ENCODE peak calls at places on chromosomes 3 and 15, in nine cellular contexts. One of them, this sample, is unnamed.

GRCh38 chr3:131795382-131796085 is 239.3 kb downstream of the CPNE4 start:
- DNase-seq in lung: peak
- DNase-seq in HL-60: peak
- DNase-seq in NCI-H1436: peak
- DNase-seq in IMR-90: no peak
- DNase-seq in activated CD8-positive, alpha-beta memory T cell treated with anti-CD3 and anti-CD28 coated beads for 24 hours: no peak
- DNase-seq in left ventricle myocardium inferior: no peak
- DNase-seq in naive thymus-derived CD8-positive, alpha-beta T cell: no peak
- DNase-seq in brain microvascular endothelial cell: peak
- DNase-seq in this sample: no peak

GRCh38 chr3:18295171-18295920 is 129.8 kb downstream of the SATB1 start:
- DNase-seq in lung: peak
- DNase-seq in HL-60: peak
- DNase-seq in NCI-H1436: no peak
- DNase-seq in IMR-90: peak
- DNase-seq in activated CD8-positive, alpha-beta memory T cell treated with anti-CD3 and anti-CD28 coated beads for 24 hours: no peak
- DNase-seq in left ventricle myocardium inferior: peak
- DNase-seq in naive thymus-derived CD8-positive, alpha-beta T cell: no peak
- DNase-seq in brain microvascular endothelial cell: peak
- DNase-seq in this sample: no peak

GRCh38 chr3:71689305-71689704 is 35.9 kb downstream of the EIF4E3 start:
- DNase-seq in lung: no peak
- DNase-seq in HL-60: no peak
- DNase-seq in NCI-H1436: no peak
- DNase-seq in IMR-90: no peak
- DNase-seq in activated CD8-positive, alpha-beta memory T cell treated with anti-CD3 and anti-CD28 coated beads for 24 hours: no peak
- DNase-seq in left ventricle myocardium inferior: no peak
- DNase-seq in naive thymus-derived CD8-positive, alpha-beta T cell: no peak
- DNase-seq in brain microvascular endothelial cell: no peak
- DNase-seq in this sample: no peak

GRCh38 chr3:184524981-184525336 is 36.6 kb upstream of the EPHB3 start:
- DNase-seq in lung: no peak
- DNase-seq in HL-60: no peak
- DNase-seq in NCI-H1436: no peak
- DNase-seq in IMR-90: no peak
- DNase-seq in activated CD8-positive, alpha-beta memory T cell treated with anti-CD3 and anti-CD28 coated beads for 24 hours: no peak
- DNase-seq in left ventricle myocardium inferior: no peak
- DNase-seq in naive thymus-derived CD8-positive, alpha-beta T cell: no peak
- DNase-seq in brain microvascular endothelial cell: no peak
- DNase-seq in this sample: no peak

GRCh38 chr15:71349336-71349735 is 234.1 kb downstream of the THSD4 start:
- DNase-seq in lung: no peak
- DNase-seq in HL-60: no peak
- DNase-seq in NCI-H1436: no peak
- DNase-seq in IMR-90: no peak
- DNase-seq in activated CD8-positive, alpha-beta memory T cell treated with anti-CD3 and anti-CD28 coated beads for 24 hours: no peak
- DNase-seq in left ventricle myocardium inferior: no peak
- DNase-seq in naive thymus-derived CD8-positive, alpha-beta T cell: no peak
- DNase-seq in brain microvascular endothelial cell: no peak
- DNase-seq in this sample: no peak

GRCh38 chr15:66611257-66612053 is 45.7 kb upstream of the LCTL start:
- DNase-seq in lung: no peak
- DNase-seq in HL-60: no peak
- DNase-seq in NCI-H1436: no peak
- DNase-seq in IMR-90: no peak
- DNase-seq in activated CD8-positive, alpha-beta memory T cell treated with anti-CD3 and anti-CD28 coated beads for 24 hours: no peak
- DNase-seq in left ventricle myocardium inferior: no peak
- DNase-seq in naive thymus-derived CD8-positive, alpha-beta T cell: no peak
- DNase-seq in brain microvascular endothelial cell: no peak
- DNase-seq in this sample: no peak

GRCh38 chr3:161332792-161333191 is 38.5 kb downstream of the SPTSSB start:
- DNase-seq in lung: no peak
- DNase-seq in HL-60: no peak
- DNase-seq in NCI-H1436: no peak
- DNase-seq in IMR-90: no peak
- DNase-seq in activated CD8-positive, alpha-beta memory T cell treated with anti-CD3 and anti-CD28 coated beads for 24 hours: no peak
- DNase-seq in left ventricle myocardium inferior: no peak
- DNase-seq in naive thymus-derived CD8-positive, alpha-beta T cell: no peak
- DNase-seq in brain microvascular endothelial cell: no peak
- DNase-seq in this sample: no peak

GRCh38 chr15:73957276-73957675 is 31.0 kb downstream of the LOXL1 start:
- DNase-seq in lung: no peak
- DNase-seq in HL-60: no peak
- DNase-seq in NCI-H1436: no peak
- DNase-seq in IMR-90: no peak
- DNase-seq in activated CD8-positive, alpha-beta memory T cell treated with anti-CD3 and anti-CD28 coated beads for 24 hours: no peak
- DNase-seq in left ventricle myocardium inferior: no peak
- DNase-seq in naive thymus-derived CD8-positive, alpha-beta T cell: no peak
- DNase-seq in brain microvascular endothelial cell: no peak
- DNase-seq in this sample: no peak

GRCh38 chr15:98668566-98669308 is 20.4 kb downstream of the IGF1R start:
- DNase-seq in lung: no peak
- DNase-seq in HL-60: no peak
- DNase-seq in NCI-H1436: no peak
- DNase-seq in IMR-90: peak
- DNase-seq in activated CD8-positive, alpha-beta memory T cell treated with anti-CD3 and anti-CD28 coated beads for 24 hours: peak
- DNase-seq in left ventricle myocardium inferior: no peak
- DNase-seq in naive thymus-derived CD8-positive, alpha-beta T cell: no peak
- DNase-seq in brain microvascular endothelial cell: peak
- DNase-seq in this sample: no peak

GRCh38 chr15:64877435-64877834 is 34.3 kb upstream of the ANKDD1A start:
- DNase-seq in lung: peak
- DNase-seq in HL-60: peak
- DNase-seq in NCI-H1436: no peak
- DNase-seq in IMR-90: no peak
- DNase-seq in activated CD8-positive, alpha-beta memory T cell treated with anti-CD3 and anti-CD28 coated beads for 24 hours: no peak
- DNase-seq in left ventricle myocardium inferior: peak
- DNase-seq in naive thymus-derived CD8-positive, alpha-beta T cell: no peak
- DNase-seq in brain microvascular endothelial cell: no peak
- DNase-seq in this sample: peak

GRCh38 chr3:9384141-9384828 is 13.1 kb upstream of the SETD5 start:
- DNase-seq in lung: no peak
- DNase-seq in HL-60: no peak
- DNase-seq in NCI-H1436: no peak
- DNase-seq in IMR-90: peak
- DNase-seq in activated CD8-positive, alpha-beta memory T cell treated with anti-CD3 and anti-CD28 coated beads for 24 hours: no peak
- DNase-seq in left ventricle myocardium inferior: no peak
- DNase-seq in naive thymus-derived CD8-positive, alpha-beta T cell: no peak
- DNase-seq in brain microvascular endothelial cell: no peak
- DNase-seq in this sample: no peak

GRCh38 chr3:141303481-141304223 is 64.7 kb upstream of the ZBTB38 start:
- DNase-seq in lung: peak
- DNase-seq in HL-60: peak
- DNase-seq in NCI-H1436: peak
- DNase-seq in IMR-90: peak
- DNase-seq in activated CD8-positive, alpha-beta memory T cell treated with anti-CD3 and anti-CD28 coated beads for 24 hours: no peak
- DNase-seq in left ventricle myocardium inferior: no peak
- DNase-seq in naive thymus-derived CD8-positive, alpha-beta T cell: peak
- DNase-seq in brain microvascular endothelial cell: peak
- DNase-seq in this sample: peak

GRCh38 chr15:84645496-84645895 is 8.6 kb downstream of the WDR73 start:
- DNase-seq in lung: no peak
- DNase-seq in HL-60: no peak
- DNase-seq in NCI-H1436: no peak
- DNase-seq in IMR-90: no peak
- DNase-seq in activated CD8-positive, alpha-beta memory T cell treated with anti-CD3 and anti-CD28 coated beads for 24 hours: no peak
- DNase-seq in left ventricle myocardium inferior: no peak
- DNase-seq in naive thymus-derived CD8-positive, alpha-beta T cell: no peak
- DNase-seq in brain microvascular endothelial cell: no peak
- DNase-seq in this sample: no peak

GRCh38 chr15:33985287-33985686 is 17.0 kb downstream of the CHRM5 start:
- DNase-seq in lung: no peak
- DNase-seq in HL-60: no peak
- DNase-seq in NCI-H1436: no peak
- DNase-seq in IMR-90: peak
- DNase-seq in activated CD8-positive, alpha-beta memory T cell treated with anti-CD3 and anti-CD28 coated beads for 24 hours: no peak
- DNase-seq in left ventricle myocardium inferior: no peak
- DNase-seq in naive thymus-derived CD8-positive, alpha-beta T cell: no peak
- DNase-seq in brain microvascular endothelial cell: peak
- DNase-seq in this sample: no peak

GRCh38 chr3:30428251-30428650 is 178.2 kb upstream of the TGFBR2 start:
- DNase-seq in lung: no peak
- DNase-seq in HL-60: no peak
- DNase-seq in NCI-H1436: no peak
- DNase-seq in IMR-90: peak
- DNase-seq in activated CD8-positive, alpha-beta memory T cell treated with anti-CD3 and anti-CD28 coated beads for 24 hours: no peak
- DNase-seq in left ventricle myocardium inferior: no peak
- DNase-seq in naive thymus-derived CD8-positive, alpha-beta T cell: no peak
- DNase-seq in brain microvascular endothelial cell: peak
- DNase-seq in this sample: no peak

GRCh38 chr15:68783226-68784054 is 37.3 kb downstream of the ANP32A start:
- DNase-seq in lung: no peak
- DNase-seq in HL-60: peak
- DNase-seq in NCI-H1436: peak
- DNase-seq in IMR-90: no peak
- DNase-seq in activated CD8-positive, alpha-beta memory T cell treated with anti-CD3 and anti-CD28 coated beads for 24 hours: peak
- DNase-seq in left ventricle myocardium inferior: no peak
- DNase-seq in naive thymus-derived CD8-positive, alpha-beta T cell: peak
- DNase-seq in brain microvascular endothelial cell: no peak
- DNase-seq in this sample: no peak

GRCh38 chr3:141646760-141647561 is 91.1 kb upstream of the RNF7 start:
- DNase-seq in lung: peak
- DNase-seq in HL-60: peak
- DNase-seq in NCI-H1436: peak
- DNase-seq in IMR-90: peak
- DNase-seq in activated CD8-positive, alpha-beta memory T cell treated with anti-CD3 and anti-CD28 coated beads for 24 hours: no peak
- DNase-seq in left ventricle myocardium inferior: no peak
- DNase-seq in naive thymus-derived CD8-positive, alpha-beta T cell: no peak
- DNase-seq in brain microvascular endothelial cell: peak
- DNase-seq in this sample: no peak

GRCh38 chr3:120429921-120430361 is 20.9 kb downstream of the FSTL1 start:
- DNase-seq in lung: no peak
- DNase-seq in HL-60: no peak
- DNase-seq in NCI-H1436: no peak
- DNase-seq in IMR-90: peak
- DNase-seq in activated CD8-positive, alpha-beta memory T cell treated with anti-CD3 and anti-CD28 coated beads for 24 hours: no peak
- DNase-seq in left ventricle myocardium inferior: no peak
- DNase-seq in naive thymus-derived CD8-positive, alpha-beta T cell: no peak
- DNase-seq in brain microvascular endothelial cell: peak
- DNase-seq in this sample: no peak

GRCh38 chr3:48403533-48404439 is 26.1 kb downstream of the PLXNB1 start:
- DNase-seq in lung: no peak
- DNase-seq in HL-60: no peak
- DNase-seq in NCI-H1436: no peak
- DNase-seq in IMR-90: no peak
- DNase-seq in activated CD8-positive, alpha-beta memory T cell treated with anti-CD3 and anti-CD28 coated beads for 24 hours: peak
- DNase-seq in left ventricle myocardium inferior: no peak
- DNase-seq in naive thymus-derived CD8-positive, alpha-beta T cell: no peak
- DNase-seq in brain microvascular endothelial cell: no peak
- DNase-seq in this sample: peak

GRCh38 chr3:42747581-42747980 is 25.5 kb downstream of the CCDC13 start:
- DNase-seq in lung: no peak
- DNase-seq in HL-60: no peak
- DNase-seq in NCI-H1436: no peak
- DNase-seq in IMR-90: no peak
- DNase-seq in activated CD8-positive, alpha-beta memory T cell treated with anti-CD3 and anti-CD28 coated beads for 24 hours: peak
- DNase-seq in left ventricle myocardium inferior: no peak
- DNase-seq in naive thymus-derived CD8-positive, alpha-beta T cell: no peak
- DNase-seq in brain microvascular endothelial cell: no peak
- DNase-seq in this sample: no peak

GRCh38 chr15:40125950-40126349 is 17.3 kb upstream of the BMF start:
- DNase-seq in lung: no peak
- DNase-seq in HL-60: no peak
- DNase-seq in NCI-H1436: no peak
- DNase-seq in IMR-90: no peak
- DNase-seq in activated CD8-positive, alpha-beta memory T cell treated with anti-CD3 and anti-CD28 coated beads for 24 hours: no peak
- DNase-seq in left ventricle myocardium inferior: no peak
- DNase-seq in naive thymus-derived CD8-positive, alpha-beta T cell: no peak
- DNase-seq in brain microvascular endothelial cell: no peak
- DNase-seq in this sample: no peak

GRCh38 chr3:125236331-125236903 is 23.9 kb upstream of the SLC12A8 start:
- DNase-seq in lung: no peak
- DNase-seq in HL-60: no peak
- DNase-seq in NCI-H1436: no peak
- DNase-seq in IMR-90: no peak
- DNase-seq in activated CD8-positive, alpha-beta memory T cell treated with anti-CD3 and anti-CD28 coated beads for 24 hours: no peak
- DNase-seq in left ventricle myocardium inferior: no peak
- DNase-seq in naive thymus-derived CD8-positive, alpha-beta T cell: no peak
- DNase-seq in brain microvascular endothelial cell: no peak
- DNase-seq in this sample: no peak

GRCh38 chr3:123559040-123559861 is 25.6 kb downstream of the HACD2 start:
- DNase-seq in lung: no peak
- DNase-seq in HL-60: peak
- DNase-seq in NCI-H1436: peak
- DNase-seq in IMR-90: peak
- DNase-seq in activated CD8-positive, alpha-beta memory T cell treated with anti-CD3 and anti-CD28 coated beads for 24 hours: no peak
- DNase-seq in left ventricle myocardium inferior: no peak
- DNase-seq in naive thymus-derived CD8-positive, alpha-beta T cell: peak
- DNase-seq in brain microvascular endothelial cell: peak
- DNase-seq in this sample: peak

This sample was measured in uterus.